ENCODE peak calls at places on chromosome X, in five cellular contexts. One of them, this sample, is unnamed.
A peak's percentile ranks its signal among the peaks of the same experiment; 100 is the strongest.

GRCh38 chrX:125175991-125176390 is 143.7 kb upstream of the TEX13C start:
- DNase-seq in astrocyte: no peak
- DNase-seq in T-helper 9 cell: no peak
- DNase-seq in kidney epithelial cell: no peak
- DNase-seq in tibial artery: no peak
- DNase-seq in this sample: no peak

GRCh38 chrX:128622296-128622695 is 570.1 kb upstream of the ACTRT1 start:
- DNase-seq in astrocyte: no peak
- DNase-seq in T-helper 9 cell: no peak
- DNase-seq in kidney epithelial cell: no peak
- DNase-seq in tibial artery: no peak
- DNase-seq in this sample: no peak

GRCh38 chrX:132986556-132986955 is 28.1 kb upstream of the HS6ST2 start:
- DNase-seq in astrocyte: no peak
- DNase-seq in T-helper 9 cell: no peak
- DNase-seq in kidney epithelial cell: no peak
- DNase-seq in tibial artery: no peak
- DNase-seq in this sample: no peak

GRCh38 chrX:39550795-39551361 is 546.9 kb downstream of the BCOR start:
- DNase-seq in astrocyte: no peak
- DNase-seq in T-helper 9 cell: no peak
- DNase-seq in kidney epithelial cell: no peak
- DNase-seq in tibial artery: no peak
- DNase-seq in this sample: no peak

GRCh38 chrX:43595931-43596330 is 60.2 kb upstream of the MAOA start:
- DNase-seq in astrocyte: no peak
- DNase-seq in T-helper 9 cell: no peak
- DNase-seq in kidney epithelial cell: no peak
- DNase-seq in tibial artery: no peak
- DNase-seq in this sample: no peak

GRCh38 chrX:47175588-47175980 is 18.0 kb upstream of the UBA1 start:
- DNase-seq in astrocyte: no peak
- DNase-seq in T-helper 9 cell: no peak
- DNase-seq in kidney epithelial cell: no peak
- DNase-seq in tibial artery: no peak
- DNase-seq in this sample: no peak

GRCh38 chrX:133859860-133860259 is 125.5 kb downstream of the GPC3 start:
- DNase-seq in astrocyte: peak; percentile 38
- DNase-seq in T-helper 9 cell: no peak
- DNase-seq in kidney epithelial cell: no peak
- DNase-seq in tibial artery: peak; percentile 57
- DNase-seq in this sample: no peak

GRCh38 chrX:37646254-37646653 is 39.3 kb upstream of the XK start:
- DNase-seq in astrocyte: no peak
- DNase-seq in T-helper 9 cell: no peak
- DNase-seq in kidney epithelial cell: no peak
- DNase-seq in tibial artery: no peak
- DNase-seq in this sample: no peak

GRCh38 chrX:153494541-153495361 is at the start of gene BGN:
- DNase-seq in astrocyte: peak; percentile 63
- DNase-seq in T-helper 9 cell: no peak
- DNase-seq in kidney epithelial cell: no peak
- DNase-seq in tibial artery: peak; percentile 83
- DNase-seq in this sample: no peak

GRCh38 chrX:23341452-23341851 is 6.8 kb downstream of the PTCHD1 start:
- DNase-seq in astrocyte: peak; percentile 14
- DNase-seq in T-helper 9 cell: no peak
- DNase-seq in kidney epithelial cell: peak; percentile 14
- DNase-seq in tibial artery: no peak
- DNase-seq in this sample: no peak

GRCh38 chrX:1448793-1449580 is 3.7 kb downstream of the ASMTL start:
- DNase-seq in astrocyte: no peak
- DNase-seq in T-helper 9 cell: no peak
- DNase-seq in kidney epithelial cell: no peak
- DNase-seq in tibial artery: peak; percentile 61
- DNase-seq in this sample: no peak

GRCh38 chrX:136260801-136261200 is 9.6 kb upstream of the MAP7D3 start:
- DNase-seq in astrocyte: peak; percentile 69
- DNase-seq in T-helper 9 cell: no peak
- DNase-seq in kidney epithelial cell: no peak
- DNase-seq in tibial artery: no peak
- DNase-seq in this sample: no peak